ENCODE peak calls at places on chromosomes 1 and 21, in four cellular contexts. T is K562, G is GM12878, M is HL-60. J is an unnamed sample.

GRCh38 chr1:32480003-32480402 is 15.1 kb downstream of the ZBTB8B start:
- DNase-seq in T (no peak), G (no peak), M (no peak), J (no peak)

GRCh38 chr1:96360036-96360795 is 361.4 kb upstream of the PTBP2 start:
- DNase-seq in M (no peak), G (no peak), T (no peak), J (no peak)

GRCh38 chr21:25956993-25957714 is 213.4 kb downstream of the APP start:
- DNase-seq in T (no peak), M (no peak), G (no peak), J (no peak)

GRCh38 chr1:182206628-182207239 is 145.2 kb upstream of the ZNF648 start:
- DNase-seq in G (no peak), M (no peak), T (no peak), J (no peak)

GRCh38 chr1:31413405-31414005 is 492 bp downstream of the SERINC2 start:
- DNase-seq in M (no peak), T (peak; percentile 62), G (no peak), J (no peak)

GRCh38 chr1:108715932-108716331 is 3.2 kb downstream of the FNDC7 start:
- DNase-seq in M (no peak), G (no peak), T (no peak), J (no peak)

GRCh38 chr1:44602675-44603610 is 71.3 kb downstream of the TMEM53 start:
- DNase-seq in M (no peak), T (no peak), G (no peak), J (no peak)

GRCh38 chr1:15323989-15324866 is 77.2 kb downstream of the FHAD1 start:
- DNase-seq in G (no peak), T (no peak), M (no peak), J (no peak)

GRCh38 chr1:156045070-156045469 is 8.5 kb downstream of the UBQLN4 start:
- DNase-seq in M (no peak), G (no peak), T (no peak), J (no peak)

GRCh38 chr1:109777980-109778625 is 14.4 kb upstream of the EPS8L3 start:
- DNase-seq in M (no peak), T (no peak), G (no peak), J (no peak)

GRCh38 chr1:180229483-180230415 is at the start of gene LHX4:
- DNase-seq in G (no peak), T (peak; percentile 94), M (no peak), J (peak; percentile 63)

GRCh38 chr1:220732137-220732536 is 16.0 kb upstream of the MTARC2 start:
- DNase-seq in G (no peak), M (no peak), T (no peak), J (no peak)

GRCh38 chr1:73356485-73356884 is 841.5 kb downstream of the LRRIQ3 start:
- DNase-seq in T (no peak), M (no peak), G (no peak), J (no peak)

GRCh38 chr21:25584833-25585232 is 22.4 kb downstream of the MRPL39 start:
- DNase-seq in G (no peak), T (no peak), M (no peak), J (no peak)

GRCh38 chr1:19164274-19165015 is 45.6 kb downstream of the UBR4 start:
- DNase-seq in M (no peak), G (no peak), T (no peak), J (no peak)

GRCh38 chr1:156910309-156910782 is 10.1 kb upstream of the LRRC71 start:
- DNase-seq in T (peak; percentile 89), M (peak; percentile 36), G (no peak), J (peak; percentile 81)

GRCh38 chr1:216034506-216034905 is 388.7 kb downstream of the USH2A start:
- DNase-seq in G (no peak), T (no peak), M (no peak), J (no peak)

GRCh38 chr21:21324297-21324696 is 326.1 kb downstream of the NCAM2 start:
- DNase-seq in M (no peak), G (no peak), T (no peak), J (no peak)

GRCh38 chr1:103997631-103998030 is 247.9 kb downstream of the AMY1C start:
- DNase-seq in T (no peak), M (no peak), G (no peak), J (no peak)

GRCh38 chr1:216222302-216222701 is 200.9 kb downstream of the USH2A start:
- DNase-seq in T (no peak), M (no peak), G (no peak), J (no peak)

GRCh38 chr1:226429868-226430715 is 22.2 kb upstream of the PARP1 start:
- DNase-seq in G (no peak), T (no peak), M (no peak), J (no peak)

GRCh38 chr1:228338521-228339051 is 68.0 kb downstream of the TRIM11 start:
- DNase-seq in M (no peak), G (no peak), T (no peak), J (no peak)

GRCh38 chr1:66265268-66265667 is 268.7 kb upstream of the SGIP1 start:
- DNase-seq in M (no peak), G (no peak), T (no peak), J (no peak)

GRCh38 chr1:117967900-117968299 is 38.4 kb downstream of the WDR3 start:
- DNase-seq in M (peak; percentile 20), T (no peak), G (no peak), J (no peak)

GRCh38 chr1:11654571-11655262 is at the start of gene FBXO44:
- DNase-seq in M (no peak), T (peak; percentile 85), G (no peak), J (peak; percentile 81)

GRCh38 chr1:234529661-234530237 is 50.8 kb upstream of the TARBP1 start:
- DNase-seq in T (no peak), G (no peak), M (no peak), J (no peak)

GRCh38 chr1:39782103-39782502 is 6.6 kb downstream of the BMP8B start:
- DNase-seq in M (no peak), G (no peak), T (no peak), J (no peak)

GRCh38 chr1:39779137-39779536 is 8.0 kb upstream of the OXCT2 start:
- DNase-seq in T (no peak), M (no peak), G (no peak), J (no peak)

GRCh38 chr1:39776886-39777683 is 5.9 kb upstream of the OXCT2 start:
- DNase-seq in G (no peak), M (no peak), T (no peak), J (no peak)

GRCh38 chr1:39781349-39781715 is 7.3 kb downstream of the BMP8B start:
- DNase-seq in M (no peak), G (no peak), T (no peak), J (no peak)

DNA sequence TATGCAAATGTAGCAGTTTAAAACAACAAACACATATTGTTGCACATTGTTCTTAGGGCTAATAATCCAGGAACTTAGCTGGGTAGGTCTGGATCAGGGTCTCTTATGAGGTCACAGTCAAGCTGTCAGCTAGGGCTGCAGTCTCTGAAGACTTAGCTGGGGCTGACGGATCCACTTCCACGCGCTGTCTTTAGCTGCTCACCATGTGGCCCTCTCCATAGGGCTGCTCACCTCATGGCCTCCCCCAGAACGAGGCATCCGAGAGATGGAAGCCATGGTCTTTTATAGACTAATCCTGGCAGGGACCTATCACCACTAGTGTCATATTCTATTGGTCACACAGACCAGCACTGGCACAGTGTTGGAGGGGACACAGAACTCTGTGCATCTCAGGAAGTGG is 8.7 kb upstream of the OXCT2 start:
- DNase-seq in T (no peak), M (no peak), G (no peak), J (no peak)
- TF ChIP-seq SPI1 in T (no peak), M (no peak), G (no peak), J (no peak)

GRCh38 chr1:204834752-204835151 is 35.9 kb upstream of the NFASC start:
- DNase-seq in T (no peak), G (no peak), M (no peak), J (no peak)
- TF ChIP-seq SPI1 in T (no peak), G (no peak), M (no peak), J (no peak)

GRCh38 chr21:44735821-44736220 is 24.4 kb upstream of the TSPEAR start:
- DNase-seq in M (no peak), G (no peak), T (no peak), J (no peak)

GRCh38 chr21:44738621-44739020 is 27.2 kb upstream of the TSPEAR start:
- DNase-seq in M (no peak), G (no peak), T (no peak), J (no peak)

GRCh38 chr21:44739316-44739715 is 27.9 kb upstream of the TSPEAR start:
- DNase-seq in G (no peak), T (no peak), M (no peak), J (no peak)

GRCh38 chr21:44736291-44737004 is 25.1 kb upstream of the TSPEAR start:
- DNase-seq in T (no peak), M (no peak), G (no peak), J (no peak)

DNA sequence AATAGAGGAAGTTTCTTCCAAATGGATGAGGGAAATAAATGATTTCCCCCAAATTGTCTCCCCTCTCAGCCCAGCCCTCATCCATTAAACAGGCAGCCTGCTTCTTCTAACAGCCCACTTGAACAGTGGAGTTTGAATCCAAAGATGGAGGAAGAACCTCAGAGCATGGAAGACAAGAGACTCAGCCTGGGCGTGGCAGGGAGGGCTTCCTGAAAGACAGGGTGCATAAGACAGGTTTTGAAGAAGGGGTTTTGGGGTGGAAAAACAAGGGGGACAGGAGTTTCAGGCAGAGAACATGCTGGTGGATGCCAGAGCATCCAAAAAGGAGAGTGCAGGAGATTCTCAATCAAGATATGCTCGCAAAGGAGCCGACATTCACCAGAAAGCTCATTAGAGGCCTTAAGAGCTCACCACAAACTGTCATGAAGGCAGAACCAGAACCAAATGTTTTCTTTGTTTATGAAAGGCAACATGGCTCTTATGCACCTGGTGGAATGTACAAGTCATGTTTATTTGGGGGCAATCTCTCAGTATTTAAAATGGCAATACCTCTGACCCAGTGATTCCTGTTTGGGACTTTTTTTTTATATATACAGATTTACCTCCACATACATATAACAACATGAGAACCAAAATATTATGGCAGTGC is 26.5 kb upstream of the TSPEAR start:
- DNase-seq in T (no peak), G (no peak), M (no peak), J (no peak)
- TF ChIP-seq SPI1 in T (no peak), G (no peak), M (no peak), J (no peak)

GRCh38 chr1:50271968-50272578 is 151.2 kb downstream of the DMRTA2 start:
- DNase-seq in G (no peak), M (no peak), T (peak; percentile 31), J (peak; percentile 61)
- TF ChIP-seq SPI1 in G (no peak), M (no peak), T (no peak), J (no peak)

GRCh38 chr1:81512242-81512641 is 288.5 kb upstream of the ADGRL2 start:
- DNase-seq in G (no peak), T (no peak), M (no peak), J (no peak)

GRCh38 chr1:81511281-81511680 is 289.5 kb upstream of the ADGRL2 start:
- DNase-seq in G (no peak), T (no peak), M (no peak), J (no peak)

GRCh38 chr1:81506691-81507090 is 294.0 kb upstream of the ADGRL2 start:
- DNase-seq in G (no peak), T (no peak), M (no peak), J (no peak)

GRCh38 chr1:81510701-81511100 is 290.0 kb upstream of the ADGRL2 start:
- DNase-seq in T (no peak), M (no peak), G (no peak), J (no peak)

GRCh38 chr1:81509619-81510018 is 291.1 kb upstream of the ADGRL2 start:
- DNase-seq in T (no peak), M (no peak), G (no peak), J (no peak)
- TF ChIP-seq SPI1 in T (no peak), M (no peak), G (no peak), J (no peak)

GRCh38 chr1:112501810-112502641 is 6.7 kb upstream of the WNT2B start:
- DNase-seq in M (no peak), T (peak; percentile 62), G (no peak), J (peak; percentile 47)
- TF ChIP-seq SPI1 in M (no peak), T (no peak), G (no peak), J (no peak)